ENCODE peak calls at places on chromosomes 11 and 22, in nine cellular contexts. U is A549, P is endothelial cell of umbilical vein, H is HCT116, K is GM12878, D is HepG2, A is H1, E is SK-N-SH, J is K562. O is an unnamed sample.

GRCh38 chr11:64331569-64332371 is 8.2 kb upstream of the CCDC88B start:
- DNase-seq in U (peak; percentile 92), P (peak; percentile 74), H (peak; percentile 83), K (peak; percentile 80), D (peak; percentile 69), A (peak; percentile 76), E (peak; percentile 65), J (peak; percentile 73), O (peak; percentile 95)

GRCh38 chr11:80593981-80594380 is 1153.2 kb upstream of the TENM4 start:
- DNase-seq in U (peak; percentile 7), P (peak; percentile 97), H (no peak), K (no peak), D (peak; percentile 28), A (no peak), E (no peak), J (no peak), O (peak; percentile 56)

GRCh38 chr22:44132724-44133123 is 48.0 kb upstream of the PARVG start:
- DNase-seq in U (no peak), P (no peak), H (no peak), K (no peak), D (no peak), A (no peak), E (no peak), J (no peak), O (no peak)

GRCh38 chr11:63911440-63911839 is 5.5 kb downstream of the RCOR2 start:
- DNase-seq in U (no peak), P (no peak), H (no peak), K (no peak), D (no peak), A (no peak), E (no peak), J (no peak), O (no peak)

GRCh38 chr11:44261800-44262591 is 47.9 kb downstream of the ALX4 start:
- DNase-seq in U (no peak), P (no peak), H (no peak), K (no peak), D (no peak), A (no peak), E (no peak), J (no peak), O (no peak)

GRCh38 chr11:117809236-117810055 is 12.4 kb upstream of the DSCAML1 start:
- DNase-seq in U (peak; percentile 84), P (no peak), H (peak; percentile 63), K (no peak), D (no peak), A (peak; percentile 73), E (peak; percentile 90), J (peak; percentile 72), O (peak; percentile 72)

GRCh38 chr11:122653911-122654310 is 1.6 kb upstream of the UBASH3B start:
- DNase-seq in U (no peak), P (no peak), H (no peak), K (no peak), D (no peak), A (no peak), E (no peak), J (no peak), O (no peak)

GRCh38 chr11:104402812-104403521 is 239.0 kb upstream of the PDGFD start:
- DNase-seq in U (no peak), P (no peak), H (no peak), K (no peak), D (no peak), A (no peak), E (no peak), J (no peak), O (peak; percentile 36)

GRCh38 chr11:64092119-64092760 is 56.5 kb downstream of the FLRT1 start:
- DNase-seq in U (no peak), P (no peak), H (no peak), K (no peak), D (no peak), A (no peak), E (no peak), J (peak; percentile 69), O (peak; percentile 60)

GRCh38 chr11:113176971-113177370 is 137.4 kb upstream of the TTC12 start:
- DNase-seq in U (no peak), P (no peak), H (no peak), K (no peak), D (no peak), A (no peak), E (no peak), J (no peak), O (no peak)

GRCh38 chr11:85947431-85948272 is 92.5 kb downstream of the CCDC83 start:
- DNase-seq in U (peak; percentile 46), P (peak; percentile 97), H (no peak), K (no peak), D (no peak), A (no peak), E (no peak), J (no peak), O (peak; percentile 68)

GRCh38 chr11:76149713-76150112 is 56.6 kb downstream of the WNT11 start:
- DNase-seq in U (no peak), P (no peak), H (no peak), K (no peak), D (no peak), A (no peak), E (no peak), J (no peak), O (no peak)

GRCh38 chr11:108218455-108218854 is 4.0 kb downstream of the NPAT start:
- DNase-seq in U (no peak), P (no peak), H (no peak), K (no peak), D (no peak), A (no peak), E (no peak), J (no peak), O (no peak)

GRCh38 chr11:44609028-44609782 is 43.7 kb downstream of the CD82 start:
- DNase-seq in U (no peak), P (no peak), H (no peak), K (peak; percentile 92), D (no peak), A (no peak), E (no peak), J (no peak), O (peak; percentile 58)

GRCh38 chr22:47878460-47878859 is 1116.0 kb downstream of the TBC1D22A start:
- DNase-seq in U (no peak), P (no peak), H (no peak), K (no peak), D (no peak), A (no peak), E (no peak), J (no peak), O (no peak)

GRCh38 chr11:98561216-98561615 is 459.5 kb upstream of the CNTN5 start:
- DNase-seq in U (no peak), P (no peak), H (no peak), K (no peak), D (no peak), A (no peak), E (no peak), J (no peak), O (no peak)

GRCh38 chr22:35401863-35402262 is 1.9 kb downstream of the MCM5 start:
- DNase-seq in U (no peak), P (no peak), H (no peak), K (no peak), D (no peak), A (no peak), E (no peak), J (no peak), O (no peak)
- H3K4me3 ChIP-seq in U (no peak overlapping the region), P (no peak overlapping the region), H (no peak overlapping the region), K (peak overlapping the region; percentile 91), D (no peak overlapping the region), A (no peak overlapping the region), E (no peak overlapping the region), J (peak overlapping the region; percentile 92), O (peak overlapping the region; percentile 82)

GRCh38 chr11:115473167-115473566 is 31.0 kb downstream of the CADM1 start:
- DNase-seq in U (no peak), P (no peak), H (no peak), K (no peak), D (no peak), A (no peak), E (no peak), J (no peak), O (no peak)

GRCh38 chr11:115466122-115466521 is 38.1 kb downstream of the CADM1 start:
- DNase-seq in U (no peak), P (no peak), H (no peak), K (no peak), D (no peak), A (no peak), E (no peak), J (no peak), O (no peak)

GRCh38 chr11:115471367-115471766 is 32.8 kb downstream of the CADM1 start:
- DNase-seq in U (peak; percentile 21), P (no peak), H (no peak), K (peak; percentile 40), D (peak; percentile 80), A (no peak), E (no peak), J (no peak), O (no peak)

GRCh38 chr11:115470928-115471327 is 33.3 kb downstream of the CADM1 start:
- DNase-seq in U (no peak), P (no peak), H (no peak), K (no peak), D (no peak), A (no peak), E (no peak), J (no peak), O (no peak)

DNA sequence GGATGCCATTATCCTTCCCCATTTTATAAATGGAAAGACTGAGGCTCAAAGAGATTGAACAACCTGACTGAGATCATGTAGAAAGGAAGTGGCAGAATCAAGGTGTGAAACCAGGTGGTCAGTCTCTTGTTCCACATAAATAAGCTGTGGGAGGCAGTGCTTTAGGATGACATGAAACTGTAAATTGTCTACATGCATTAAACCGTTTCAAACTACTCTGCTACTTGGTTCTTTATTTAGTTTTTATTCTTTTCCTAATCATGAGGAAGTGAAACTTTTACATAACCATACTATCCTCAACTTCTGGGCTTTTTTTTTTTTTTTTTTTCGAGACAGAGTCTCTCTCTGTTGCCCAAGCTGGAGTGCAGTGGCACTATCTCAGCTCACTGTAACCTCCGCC is 34.9 kb downstream of the CADM1 start:
- DNase-seq in U (no peak), P (no peak), H (no peak), K (peak; percentile 48), D (no peak), A (no peak), E (no peak), J (no peak), O (no peak)
- TF ChIP-seq MAX in U (no peak), P (no peak), H (no peak), K (no peak), D (no peak), A (no peak), E (no peak), J (no peak), O (no peak)

GRCh38 chr11:96013459-96014213 is 89.7 kb upstream of the MTMR2 start:
- DNase-seq in U (no peak), P (no peak), H (no peak), K (no peak), D (no peak), A (no peak), E (no peak), J (no peak), O (peak; percentile 16)
- H3K4me3 ChIP-seq in U (no peak overlapping the region), P (no peak overlapping the region), H (no peak overlapping the region), K (peak overlapping the region; percentile 23), D (no peak overlapping the region), A (no peak overlapping the region), E (no peak overlapping the region), J (no peak overlapping the region), O (peak overlapping the region; percentile 10)

DNA sequence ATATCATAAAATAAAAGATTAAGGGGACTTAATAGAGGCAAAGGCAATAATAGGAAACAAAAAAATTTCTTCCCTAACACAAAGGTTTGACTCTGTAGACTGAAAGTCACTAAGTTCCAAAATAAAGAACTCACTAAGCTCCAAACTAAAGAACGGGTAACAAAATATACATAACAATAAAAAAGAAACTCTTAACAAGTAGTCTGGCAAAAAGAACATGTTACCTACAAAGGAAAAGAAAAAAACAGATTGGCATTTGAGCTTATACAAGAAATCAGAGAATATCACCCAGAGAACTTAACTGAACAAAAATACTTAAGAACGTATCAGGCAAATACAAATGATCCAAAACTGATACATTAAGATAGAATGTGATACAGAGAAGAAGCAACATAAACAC is 7.5 kb downstream of the ARHGAP32 start:
- DNase-seq in U (no peak), P (no peak), H (no peak), K (no peak), D (no peak), A (no peak), E (no peak), J (no peak), O (no peak)
- TF ChIP-seq MAX in U (no peak), P (no peak), H (no peak), K (no peak), D (no peak), A (no peak), E (no peak), J (no peak), O (no peak)